ENCODE peak calls at places on chromosome 10, in four cellular contexts. One of them, this sample, is unnamed.

GRCh38 chr10:7318836-7319235 is 92.0 kb downstream of the SFMBT2 start:
- DNase-seq in glutamatergic neuron: no peak
- DNase-seq in astrocyte of the spinal cord: no peak
- DNase-seq in T-helper 9 cell: no peak
- DNase-seq in this sample: peak; percentile 21

GRCh38 chr10:66881814-66882213 is 44.0 kb upstream of the LRRTM3 start:
- DNase-seq in glutamatergic neuron: no peak
- DNase-seq in astrocyte of the spinal cord: no peak
- DNase-seq in T-helper 9 cell: no peak
- DNase-seq in this sample: no peak

GRCh38 chr10:86535057-86535882 is 13.7 kb upstream of the WAPL start:
- DNase-seq in glutamatergic neuron: peak; percentile 59
- DNase-seq in astrocyte of the spinal cord: no peak
- DNase-seq in T-helper 9 cell: peak; percentile 22
- DNase-seq in this sample: no peak

GRCh38 chr10:131556061-131556896 is 244.8 kb upstream of the TCERG1L start:
- DNase-seq in glutamatergic neuron: no peak
- DNase-seq in astrocyte of the spinal cord: no peak
- DNase-seq in T-helper 9 cell: no peak
- DNase-seq in this sample: no peak

GRCh38 chr10:103806376-103807320 is 48.7 kb downstream of the SH3PXD2A start:
- DNase-seq in glutamatergic neuron: no peak
- DNase-seq in astrocyte of the spinal cord: no peak
- DNase-seq in T-helper 9 cell: no peak
- DNase-seq in this sample: no peak

GRCh38 chr10:110268442-110268841 is 36.3 kb downstream of the SMNDC1 start:
- DNase-seq in glutamatergic neuron: no peak
- DNase-seq in astrocyte of the spinal cord: no peak
- DNase-seq in T-helper 9 cell: no peak
- DNase-seq in this sample: no peak

GRCh38 chr10:74738052-74738451 is 88.3 kb upstream of the KAT6B start:
- DNase-seq in glutamatergic neuron: no peak
- DNase-seq in astrocyte of the spinal cord: no peak
- DNase-seq in T-helper 9 cell: no peak
- DNase-seq in this sample: no peak

GRCh38 chr10:33899578-33900531 is 565.4 kb upstream of the NRP1 start:
- DNase-seq in glutamatergic neuron: no peak
- DNase-seq in astrocyte of the spinal cord: peak; percentile 59
- DNase-seq in T-helper 9 cell: no peak
- DNase-seq in this sample: no peak

GRCh38 chr10:82660205-82660604 is 785.2 kb downstream of the NRG3 start:
- DNase-seq in glutamatergic neuron: no peak
- DNase-seq in astrocyte of the spinal cord: peak; percentile 4
- DNase-seq in T-helper 9 cell: no peak
- DNase-seq in this sample: no peak

GRCh38 chr10:61410353-61410752 is 42.8 kb downstream of the TMEM26 start:
- DNase-seq in glutamatergic neuron: no peak
- DNase-seq in astrocyte of the spinal cord: no peak
- DNase-seq in T-helper 9 cell: no peak
- DNase-seq in this sample: no peak